ENCODE peak calls at places on chromosomes 6 and 20, in nine cellular contexts. One of them, this sample, is unnamed.

GRCh38 chr20:15768370-15768741 is 804.9 kb downstream of the KIF16B start:
- DNase-seq in brain microvascular endothelial cell: no peak
- DNase-seq in lower lobe of right lung: no peak
- DNase-seq in astrocyte of the cerebellum: no peak
- DNase-seq in GM12865: no peak
- DNase-seq in cardiac muscle cell: no peak
- DNase-seq in fibroblast of lung: no peak
- DNase-seq in Panc1: no peak
- DNase-seq in GM06990: no peak
- DNase-seq in this sample: no peak

GRCh38 chr6:148746363-148747144 is at the start of gene UST:
- DNase-seq in brain microvascular endothelial cell: peak
- DNase-seq in lower lobe of right lung: peak
- DNase-seq in astrocyte of the cerebellum: peak
- DNase-seq in GM12865: peak
- DNase-seq in cardiac muscle cell: peak
- DNase-seq in fibroblast of lung: peak
- DNase-seq in Panc1: no peak
- DNase-seq in GM06990: peak
- DNase-seq in this sample: peak

GRCh38 chr6:293185-294174 is 1.2 kb downstream of the DUSP22 start:
- DNase-seq in brain microvascular endothelial cell: no peak
- DNase-seq in lower lobe of right lung: no peak
- DNase-seq in astrocyte of the cerebellum: no peak
- DNase-seq in GM12865: peak
- DNase-seq in cardiac muscle cell: peak
- DNase-seq in fibroblast of lung: peak
- DNase-seq in Panc1: no peak
- DNase-seq in GM06990: peak
- DNase-seq in this sample: no peak

GRCh38 chr6:723540-723939 is 30.6 kb upstream of the EXOC2 start:
- DNase-seq in brain microvascular endothelial cell: no peak
- DNase-seq in lower lobe of right lung: no peak
- DNase-seq in astrocyte of the cerebellum: no peak
- DNase-seq in GM12865: no peak
- DNase-seq in cardiac muscle cell: no peak
- DNase-seq in fibroblast of lung: no peak
- DNase-seq in Panc1: no peak
- DNase-seq in GM06990: no peak
- DNase-seq in this sample: no peak

GRCh38 chr6:148203970-148204369 is 138.7 kb upstream of the SASH1 start:
- DNase-seq in brain microvascular endothelial cell: peak
- DNase-seq in lower lobe of right lung: no peak
- DNase-seq in astrocyte of the cerebellum: peak
- DNase-seq in GM12865: peak
- DNase-seq in cardiac muscle cell: no peak
- DNase-seq in fibroblast of lung: peak
- DNase-seq in Panc1: no peak
- DNase-seq in GM06990: peak
- DNase-seq in this sample: peak

GRCh38 chr20:25508083-25508770 is 77.1 kb downstream of the NINL start:
- DNase-seq in brain microvascular endothelial cell: peak
- DNase-seq in lower lobe of right lung: no peak
- DNase-seq in astrocyte of the cerebellum: peak
- DNase-seq in GM12865: no peak
- DNase-seq in cardiac muscle cell: no peak
- DNase-seq in fibroblast of lung: peak
- DNase-seq in Panc1: no peak
- DNase-seq in GM06990: no peak
- DNase-seq in this sample: peak

GRCh38 chr20:3901028-3901746 is 12.0 kb downstream of the PANK2 start:
- DNase-seq in brain microvascular endothelial cell: no peak
- DNase-seq in lower lobe of right lung: no peak
- DNase-seq in astrocyte of the cerebellum: no peak
- DNase-seq in GM12865: no peak
- DNase-seq in cardiac muscle cell: no peak
- DNase-seq in fibroblast of lung: peak
- DNase-seq in Panc1: no peak
- DNase-seq in GM06990: no peak
- DNase-seq in this sample: no peak

GRCh38 chr6:40383348-40384115 is 203.6 kb downstream of the LRFN2 start:
- DNase-seq in brain microvascular endothelial cell: no peak
- DNase-seq in lower lobe of right lung: no peak
- DNase-seq in astrocyte of the cerebellum: no peak
- DNase-seq in GM12865: no peak
- DNase-seq in cardiac muscle cell: no peak
- DNase-seq in fibroblast of lung: no peak
- DNase-seq in Panc1: no peak
- DNase-seq in GM06990: no peak
- DNase-seq in this sample: no peak

GRCh38 chr6:50845499-50846108 is 26.9 kb downstream of the TFAP2B start:
- DNase-seq in brain microvascular endothelial cell: no peak
- DNase-seq in lower lobe of right lung: no peak
- DNase-seq in astrocyte of the cerebellum: no peak
- DNase-seq in GM12865: no peak
- DNase-seq in cardiac muscle cell: no peak
- DNase-seq in fibroblast of lung: no peak
- DNase-seq in Panc1: no peak
- DNase-seq in GM06990: no peak
- DNase-seq in this sample: no peak

GRCh38 chr20:18922898-18923297 is 109.3 kb downstream of the SCP2D1 start:
- DNase-seq in brain microvascular endothelial cell: no peak
- DNase-seq in lower lobe of right lung: no peak
- DNase-seq in astrocyte of the cerebellum: no peak
- DNase-seq in GM12865: no peak
- DNase-seq in cardiac muscle cell: no peak
- DNase-seq in fibroblast of lung: no peak
- DNase-seq in Panc1: no peak
- DNase-seq in GM06990: no peak
- DNase-seq in this sample: no peak

GRCh38 chr20:18926972-18927371 is 113.4 kb downstream of the SCP2D1 start:
- DNase-seq in brain microvascular endothelial cell: no peak
- DNase-seq in lower lobe of right lung: no peak
- DNase-seq in astrocyte of the cerebellum: no peak
- DNase-seq in GM12865: no peak
- DNase-seq in cardiac muscle cell: no peak
- DNase-seq in fibroblast of lung: no peak
- DNase-seq in Panc1: no peak
- DNase-seq in GM06990: no peak
- DNase-seq in this sample: no peak

GRCh38 chr20:18928626-18929025 is 115.0 kb downstream of the SCP2D1 start:
- DNase-seq in brain microvascular endothelial cell: no peak
- DNase-seq in lower lobe of right lung: no peak
- DNase-seq in astrocyte of the cerebellum: no peak
- DNase-seq in GM12865: no peak
- DNase-seq in cardiac muscle cell: no peak
- DNase-seq in fibroblast of lung: no peak
- DNase-seq in Panc1: no peak
- DNase-seq in GM06990: no peak
- DNase-seq in this sample: no peak
- TF ChIP-seq CTCF in brain microvascular endothelial cell: no peak
- TF ChIP-seq CTCF in lower lobe of right lung: no peak
- TF ChIP-seq CTCF in astrocyte of the cerebellum: no peak
- TF ChIP-seq CTCF in GM12865: no peak
- TF ChIP-seq CTCF in cardiac muscle cell: no peak
- TF ChIP-seq CTCF in fibroblast of lung: no peak
- TF ChIP-seq CTCF in Panc1: no peak
- TF ChIP-seq CTCF in GM06990: no peak
- TF ChIP-seq CTCF in this sample: no peak

DNA sequence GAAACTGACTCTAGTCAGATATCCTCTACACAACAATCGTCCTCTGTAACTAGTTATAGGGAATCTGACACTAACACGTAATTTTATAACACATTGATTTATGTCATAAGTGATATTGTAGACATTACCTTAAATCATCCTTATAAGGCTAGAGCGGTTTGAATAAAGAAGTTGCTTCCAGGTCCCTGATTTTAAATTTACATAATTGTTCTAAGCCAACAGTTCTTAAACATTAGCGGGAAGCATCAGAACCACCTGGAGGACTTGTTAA is 2.9 kb upstream of the FBXO9 start:
- DNase-seq in brain microvascular endothelial cell: no peak
- DNase-seq in lower lobe of right lung: no peak
- DNase-seq in astrocyte of the cerebellum: no peak
- DNase-seq in GM12865: no peak
- DNase-seq in cardiac muscle cell: no peak
- DNase-seq in fibroblast of lung: no peak
- DNase-seq in Panc1: no peak
- DNase-seq in GM06990: no peak
- DNase-seq in this sample: no peak
- H3K4me3 ChIP-seq in brain microvascular endothelial cell: no peak
- H3K4me3 ChIP-seq in lower lobe of right lung: peak
- H3K4me3 ChIP-seq in astrocyte of the cerebellum: no peak
- H3K4me3 ChIP-seq in GM12865: peak
- H3K4me3 ChIP-seq in cardiac muscle cell: peak
- H3K4me3 ChIP-seq in fibroblast of lung: peak
- H3K4me3 ChIP-seq in Panc1: no peak
- H3K4me3 ChIP-seq in GM06990: peak
- H3K4me3 ChIP-seq in this sample: no peak

GRCh38 chr6:125114248-125114858 is 39.2 kb upstream of the TPD52L1 start:
- DNase-seq in brain microvascular endothelial cell: peak
- DNase-seq in lower lobe of right lung: no peak
- DNase-seq in astrocyte of the cerebellum: peak
- DNase-seq in GM12865: peak
- DNase-seq in cardiac muscle cell: peak
- DNase-seq in fibroblast of lung: peak
- DNase-seq in Panc1: no peak
- DNase-seq in GM06990: no peak
- DNase-seq in this sample: no peak

GRCh38 chr6:125116170-125116569 is 37.4 kb upstream of the TPD52L1 start:
- DNase-seq in brain microvascular endothelial cell: no peak
- DNase-seq in lower lobe of right lung: no peak
- DNase-seq in astrocyte of the cerebellum: no peak
- DNase-seq in GM12865: no peak
- DNase-seq in cardiac muscle cell: no peak
- DNase-seq in fibroblast of lung: no peak
- DNase-seq in Panc1: no peak
- DNase-seq in GM06990: no peak
- DNase-seq in this sample: no peak

GRCh38 chr6:125111219-125111983 is 42.2 kb upstream of the TPD52L1 start:
- DNase-seq in brain microvascular endothelial cell: no peak
- DNase-seq in lower lobe of right lung: no peak
- DNase-seq in astrocyte of the cerebellum: no peak
- DNase-seq in GM12865: no peak
- DNase-seq in cardiac muscle cell: no peak
- DNase-seq in fibroblast of lung: no peak
- DNase-seq in Panc1: no peak
- DNase-seq in GM06990: no peak
- DNase-seq in this sample: no peak

GRCh38 chr6:125110056-125110455 is 43.5 kb upstream of the TPD52L1 start:
- DNase-seq in brain microvascular endothelial cell: no peak
- DNase-seq in lower lobe of right lung: no peak
- DNase-seq in astrocyte of the cerebellum: no peak
- DNase-seq in GM12865: no peak
- DNase-seq in cardiac muscle cell: no peak
- DNase-seq in fibroblast of lung: no peak
- DNase-seq in Panc1: no peak
- DNase-seq in GM06990: no peak
- DNase-seq in this sample: no peak

GRCh38 chr6:125112934-125113333 is 40.6 kb upstream of the TPD52L1 start:
- DNase-seq in brain microvascular endothelial cell: no peak
- DNase-seq in lower lobe of right lung: no peak
- DNase-seq in astrocyte of the cerebellum: no peak
- DNase-seq in GM12865: no peak
- DNase-seq in cardiac muscle cell: no peak
- DNase-seq in fibroblast of lung: no peak
- DNase-seq in Panc1: no peak
- DNase-seq in GM06990: no peak
- DNase-seq in this sample: no peak
- TF ChIP-seq CTCF in brain microvascular endothelial cell: no peak
- TF ChIP-seq CTCF in lower lobe of right lung: no peak
- TF ChIP-seq CTCF in astrocyte of the cerebellum: no peak
- TF ChIP-seq CTCF in GM12865: no peak
- TF ChIP-seq CTCF in cardiac muscle cell: no peak
- TF ChIP-seq CTCF in fibroblast of lung: no peak
- TF ChIP-seq CTCF in Panc1: no peak
- TF ChIP-seq CTCF in GM06990: no peak
- TF ChIP-seq CTCF in this sample: no peak

GRCh38 chr20:48930878-48931277 is 9.4 kb downstream of the ARFGEF2 start:
- DNase-seq in brain microvascular endothelial cell: no peak
- DNase-seq in lower lobe of right lung: no peak
- DNase-seq in astrocyte of the cerebellum: no peak
- DNase-seq in GM12865: no peak
- DNase-seq in cardiac muscle cell: no peak
- DNase-seq in fibroblast of lung: no peak
- DNase-seq in Panc1: no peak
- DNase-seq in GM06990: no peak
- DNase-seq in this sample: no peak

GRCh38 chr20:48930035-48930434 is 8.5 kb downstream of the ARFGEF2 start:
- DNase-seq in brain microvascular endothelial cell: no peak
- DNase-seq in lower lobe of right lung: no peak
- DNase-seq in astrocyte of the cerebellum: no peak
- DNase-seq in GM12865: no peak
- DNase-seq in cardiac muscle cell: no peak
- DNase-seq in fibroblast of lung: no peak
- DNase-seq in Panc1: no peak
- DNase-seq in GM06990: no peak
- DNase-seq in this sample: no peak

GRCh38 chr20:48931527-48932374 is 10.2 kb downstream of the ARFGEF2 start:
- DNase-seq in brain microvascular endothelial cell: no peak
- DNase-seq in lower lobe of right lung: no peak
- DNase-seq in astrocyte of the cerebellum: no peak
- DNase-seq in GM12865: no peak
- DNase-seq in cardiac muscle cell: no peak
- DNase-seq in fibroblast of lung: no peak
- DNase-seq in Panc1: no peak
- DNase-seq in GM06990: no peak
- DNase-seq in this sample: no peak

GRCh38 chr20:48926816-48927215 is 5.3 kb downstream of the ARFGEF2 start:
- DNase-seq in brain microvascular endothelial cell: no peak
- DNase-seq in lower lobe of right lung: no peak
- DNase-seq in astrocyte of the cerebellum: no peak
- DNase-seq in GM12865: no peak
- DNase-seq in cardiac muscle cell: no peak
- DNase-seq in fibroblast of lung: no peak
- DNase-seq in Panc1: no peak
- DNase-seq in GM06990: no peak
- DNase-seq in this sample: no peak

DNA sequence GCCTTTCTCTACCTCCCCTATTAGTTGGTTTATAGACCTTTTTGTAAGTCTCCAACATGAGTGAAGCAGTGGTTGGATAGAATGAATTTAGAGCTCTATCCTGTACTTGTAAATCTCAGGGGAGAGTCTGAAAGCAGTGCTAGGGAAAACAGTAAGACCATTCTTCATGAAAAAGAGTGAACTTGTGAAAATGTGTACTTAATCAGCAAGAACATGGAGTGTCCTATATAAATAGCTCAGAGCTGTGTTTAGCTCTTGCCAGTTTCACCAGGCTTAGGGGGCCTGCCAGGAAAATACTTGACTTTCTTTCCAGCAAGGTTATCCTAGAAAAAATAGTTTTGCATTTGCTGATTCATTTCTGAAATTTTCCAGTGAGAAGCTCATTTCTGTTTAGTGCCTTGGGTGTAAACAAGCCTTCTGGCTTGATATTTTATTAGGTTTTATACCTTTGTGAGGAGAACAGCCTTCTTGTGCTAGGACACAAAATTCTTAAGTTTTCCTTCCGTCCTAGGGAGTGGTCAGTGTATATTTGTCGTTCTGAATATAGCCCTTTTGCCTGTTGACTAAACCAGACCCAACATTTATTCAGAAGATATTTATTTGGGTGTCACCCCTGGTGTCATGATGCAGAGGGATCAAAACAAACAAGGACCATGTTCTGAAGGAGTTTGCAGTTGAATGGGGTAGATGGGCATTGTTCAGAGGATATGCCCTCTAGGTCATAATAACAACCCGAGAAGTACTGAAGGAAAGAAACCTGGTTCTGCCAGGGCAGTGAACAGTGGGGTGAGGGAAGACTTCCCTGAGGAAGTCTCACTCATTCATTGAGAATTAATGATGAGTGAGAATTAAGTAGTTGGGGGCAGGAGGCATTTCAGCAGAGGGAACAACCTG is 7.6 kb downstream of the ARFGEF2 start:
- DNase-seq in brain microvascular endothelial cell: no peak
- DNase-seq in lower lobe of right lung: no peak
- DNase-seq in astrocyte of the cerebellum: peak
- DNase-seq in GM12865: no peak
- DNase-seq in cardiac muscle cell: no peak
- DNase-seq in fibroblast of lung: peak
- DNase-seq in Panc1: no peak
- DNase-seq in GM06990: no peak
- DNase-seq in this sample: peak
- H3K4me3 ChIP-seq in brain microvascular endothelial cell: no peak
- H3K4me3 ChIP-seq in lower lobe of right lung: no peak
- H3K4me3 ChIP-seq in astrocyte of the cerebellum: no peak
- H3K4me3 ChIP-seq in GM12865: no peak
- H3K4me3 ChIP-seq in cardiac muscle cell: no peak
- H3K4me3 ChIP-seq in fibroblast of lung: no peak
- H3K4me3 ChIP-seq in Panc1: no peak
- H3K4me3 ChIP-seq in GM06990: no peak
- H3K4me3 ChIP-seq in this sample: no peak